ENCODE peak calls at places on chromosomes 6 and 20, in ten cellular contexts. C is breast epithelium; T is amygdala; Q is cardiac muscle cell; I is effector memory CD4-positive, alpha-beta T cell; R is D341Med; U is thoracic aorta; G is GF-D8; X is left colon; W is cerebellar cortex. F is an unnamed sample.

GRCh38 chr6:34743625-34744293 is 13.5 kb upstream of the SNRPC start:
- DNase-seq in Q (no peak), X (no peak), U (no peak), G (no peak), T (no peak), R (no peak), C (no peak), I (no peak), W (no peak), F (no peak)

GRCh38 chr20:35318502-35319157 is 26.4 kb upstream of the FAM83C start:
- DNase-seq in I (no peak), W (no peak), R (no peak), Q (no peak), U (no peak), C (peak), T (no peak), X (peak), G (no peak), F (no peak)

GRCh38 chr6:154591220-154591619 is 80.7 kb upstream of the CNKSR3 start:
- DNase-seq in W (no peak), U (no peak), R (no peak), Q (no peak), T (no peak), C (no peak), X (no peak), I (no peak), G (no peak), F (no peak)

GRCh38 chr6:170007468-170008240 is 256.2 kb downstream of the ERMARD start:
- DNase-seq in I (no peak), W (no peak), G (no peak), R (no peak), X (no peak), T (no peak), U (no peak), Q (peak), C (no peak), F (no peak)

GRCh38 chr6:147507162-147508072 is 1.1 kb upstream of the SAMD5 start:
- DNase-seq in I (no peak), Q (peak), G (no peak), W (no peak), C (no peak), U (no peak), X (peak), R (peak), T (no peak), F (no peak)

GRCh38 chr6:146191600-146191999 is 162.7 kb downstream of the GRM1 start:
- DNase-seq in X (no peak), T (no peak), U (no peak), Q (no peak), I (no peak), R (no peak), C (no peak), G (no peak), W (no peak), F (no peak)

GRCh38 chr6:106082735-106083398 is 3.3 kb upstream of the PRDM1 start:
- DNase-seq in C (no peak), I (no peak), W (no peak), G (no peak), Q (no peak), R (no peak), T (no peak), X (no peak), U (no peak), F (no peak)

GRCh38 chr6:7505196-7505699 is 36.2 kb upstream of the DSP start:
- DNase-seq in C (peak), R (peak), G (no peak), Q (peak), T (peak), W (peak), X (peak), I (no peak), U (no peak), F (peak)

GRCh38 chr6:69704916-69705315 is 91.9 kb downstream of the LMBRD1 start:
- DNase-seq in W (no peak), I (no peak), X (no peak), C (no peak), T (no peak), Q (no peak), U (no peak), R (no peak), G (no peak), F (no peak)

GRCh38 chr20:58850693-58851174 is at the start of gene GNAS-AS1:
- DNase-seq in R (peak), T (peak), W (no peak), Q (peak), X (peak), I (peak), U (no peak), G (no peak), C (peak), F (no peak)

GRCh38 chr6:157825243-157825904 is 2.3 kb downstream of the SNX9 start:
- DNase-seq in R (no peak), T (no peak), W (no peak), Q (no peak), G (no peak), C (no peak), I (no peak), U (no peak), X (no peak), F (no peak)

GRCh38 chr6:11467364-11467763 is 70.2 kb upstream of the TMEM170B start:
- DNase-seq in R (no peak), X (no peak), G (no peak), I (no peak), T (no peak), Q (no peak), U (no peak), C (no peak), W (no peak), F (no peak)

GRCh38 chr6:161151059-161151645 is 122.7 kb downstream of the AGPAT4 start:
- DNase-seq in X (no peak), U (no peak), C (no peak), R (no peak), G (no peak), I (no peak), Q (no peak), T (no peak), W (no peak), F (no peak)

GRCh38 chr6:2353412-2354137 is 108.2 kb upstream of the GMDS start:
- DNase-seq in T (peak), R (peak), W (peak), G (peak), I (no peak), X (peak), Q (peak), U (peak), C (peak), F (peak)

GRCh38 chr20:10328897-10329255 is 105.1 kb downstream of the MKKS start:
- DNase-seq in W (no peak), C (no peak), R (no peak), I (no peak), Q (no peak), T (no peak), U (no peak), G (no peak), X (no peak), F (no peak)

GRCh38 chr6:11710221-11710836 is 68.3 kb downstream of the ADTRP start:
- DNase-seq in X (no peak), W (no peak), T (no peak), U (no peak), G (no peak), Q (peak), R (no peak), I (no peak), C (no peak), F (no peak)

GRCh38 chr6:75211920-75212590 is 6.2 kb upstream of the COL12A1 start:
- DNase-seq in U (no peak), X (no peak), I (no peak), G (no peak), T (no peak), Q (no peak), C (no peak), R (no peak), W (no peak), F (no peak)

GRCh38 chr20:43430265-43430664 is 27.4 kb upstream of the SRSF6 start:
- DNase-seq in C (no peak), G (no peak), Q (no peak), W (no peak), T (no peak), R (no peak), I (no peak), U (no peak), X (no peak), F (no peak)

GRCh38 chr6:31401403-31401802 is 2.0 kb upstream of the MICA start:
- DNase-seq in U (no peak), T (no peak), I (no peak), W (peak), X (peak), G (no peak), R (no peak), C (peak), Q (no peak), F (peak)

GRCh38 chr6:105618247-105618646 is 215.4 kb upstream of the PREP start:
- DNase-seq in X (no peak), U (no peak), G (no peak), C (no peak), Q (no peak), I (no peak), W (no peak), T (no peak), R (no peak), F (no peak)

GRCh38 chr20:56975838-56976237 is 290.6 kb downstream of the BMP7 start:
- DNase-seq in G (no peak), I (no peak), X (no peak), T (no peak), R (no peak), C (no peak), W (no peak), Q (no peak), U (no peak), F (no peak)

GRCh38 chr6:115770851-115771250 is 289.8 kb downstream of the FRK start:
- DNase-seq in G (no peak), I (no peak), U (no peak), R (no peak), W (no peak), C (no peak), Q (no peak), X (no peak), T (no peak), F (no peak)

GRCh38 chr20:16760431-16761304 is 12.5 kb downstream of the OTOR start:
- DNase-seq in I (no peak), G (no peak), T (no peak), C (peak), W (no peak), Q (no peak), U (no peak), X (no peak), R (no peak), F (no peak)

GRCh38 chr6:130223508-130223907 is 757 bp upstream of the SAMD3 start:
- DNase-seq in G (no peak), W (no peak), R (no peak), T (no peak), I (peak), Q (no peak), C (no peak), U (no peak), X (no peak), F (no peak)

GRCh38 chr6:114467931-114468330 is 125.1 kb upstream of the HS3ST5 start:
- DNase-seq in U (no peak), T (no peak), X (no peak), G (no peak), C (no peak), I (no peak), R (no peak), W (no peak), Q (no peak), F (no peak)

GRCh38 chr6:43911354-43911624 is 141.3 kb downstream of the VEGFA start:
- DNase-seq in I (no peak), G (no peak), X (no peak), T (no peak), U (no peak), C (no peak), Q (no peak), R (no peak), W (no peak), F (no peak)

GRCh38 chr6:80638222-80639055 is 532.0 kb downstream of the BCKDHB start:
- DNase-seq in R (no peak), I (no peak), U (no peak), C (peak), X (peak), Q (peak), G (no peak), T (no peak), W (no peak), F (no peak)

GRCh38 chr6:14728396-14729024 is 517.4 kb upstream of the JARID2 start:
- DNase-seq in Q (no peak), T (no peak), U (no peak), R (no peak), C (no peak), I (no peak), G (no peak), W (no peak), X (peak), F (no peak)

GRCh38 chr20:32582659-32583580 is 2.2 kb downstream of the NOL4L start:
- DNase-seq in T (peak), G (no peak), X (no peak), I (no peak), C (no peak), W (no peak), Q (peak), R (peak), U (no peak), F (no peak)

GRCh38 chr20:43799150-43799711 is 72.4 kb upstream of the GTSF1L start:
- DNase-seq in Q (no peak), X (no peak), I (no peak), G (no peak), C (no peak), W (peak), R (no peak), T (no peak), U (no peak), F (peak)

GRCh38 chr6:111687652-111688051 is 82.0 kb upstream of the TRAF3IP2 start:
- DNase-seq in T (peak), C (no peak), I (no peak), X (no peak), G (no peak), U (no peak), R (no peak), Q (no peak), W (no peak), F (no peak)

GRCh38 chr6:139895205-139895793 is 520.9 kb upstream of the CITED2 start:
- DNase-seq in G (no peak), Q (no peak), X (no peak), R (no peak), T (no peak), I (no peak), W (no peak), C (no peak), U (no peak), F (peak)

GRCh38 chr6:39818695-39819094 is 26.5 kb downstream of the DAAM2 start:
- DNase-seq in X (no peak), T (no peak), R (no peak), U (no peak), W (no peak), C (no peak), Q (no peak), G (no peak), I (no peak), F (no peak)

GRCh38 chr6:156725712-156726111 is 51.5 kb upstream of the ARID1B start:
- DNase-seq in R (no peak), I (no peak), C (no peak), T (no peak), W (no peak), G (no peak), U (no peak), Q (no peak), X (no peak), F (no peak)

GRCh38 chr6:101011165-101011564 is 130.0 kb upstream of the ASCC3 start:
- DNase-seq in W (no peak), U (no peak), Q (no peak), I (no peak), T (no peak), X (peak), G (no peak), C (no peak), R (no peak), F (no peak)

GRCh38 chr6:158544428-158544827 is 15.5 kb upstream of the TMEM181 start:
- DNase-seq in C (no peak), G (no peak), Q (peak), W (no peak), R (no peak), X (no peak), U (no peak), T (no peak), I (no peak), F (no peak)